ENCODE peak calls at places on chromosomes 3 and 15, in four cellular contexts. G is neuronal stem cell, N is heart left ventricle, I is sigmoid colon. F is an unnamed sample. For H3K4me1, the result is how much of the 10 kb centered on the place peaks cover.

GRCh38 chr3:134008630-134009156 is 21.0 kb downstream of the SLCO2A1 start:
- DNase-seq in G (no peak), N (no peak), I (peak), F (no peak)

GRCh38 chr3:161599702-161600101 is 103.1 kb downstream of the OTOL1 start:
- DNase-seq in G (no peak), N (no peak), I (no peak), F (no peak)

GRCh38 chr3:48408823-48409281 is 21.0 kb downstream of the PLXNB1 start:
- DNase-seq in G (no peak), N (peak), I (peak), F (peak)

GRCh38 chr3:57128863-57129602 is 36.1 kb downstream of the IL17RD start:
- DNase-seq in G (no peak), N (no peak), I (no peak), F (no peak)

GRCh38 chr15:36458406-36458805 is 121.0 kb upstream of the CDIN1 start:
- DNase-seq in G (no peak), N (no peak), I (no peak), F (no peak)

GRCh38 chr15:48718646-48719045 is 73.1 kb upstream of the FBN1 start:
- DNase-seq in G (no peak), N (peak), I (no peak), F (no peak)

GRCh38 chr15:88861621-88862020 is 33.7 kb downstream of the HAPLN3 start:
- DNase-seq in G (no peak), N (no peak), I (no peak), F (no peak)

GRCh38 chr3:197219627-197220026 is 78.8 kb downstream of the DLG1 start:
- DNase-seq in G (no peak), N (no peak), I (no peak), F (no peak)

GRCh38 chr3:48047841-48048456 is 31.7 kb upstream of the MAP4 start:
- DNase-seq in G (no peak), N (no peak), I (no peak), F (no peak)

GRCh38 chr15:100778831-100779288 is 100.8 kb upstream of the ALDH1A3 start:
- DNase-seq in G (no peak), N (no peak), I (peak), F (peak)

GRCh38 chr3:115245437-115245836 is 98.3 kb upstream of the ZBTB20 start:
- DNase-seq in G (no peak), N (peak), I (no peak), F (no peak)

GRCh38 chr3:38026856-38027255 is 2.6 kb downstream of the PLCD1 start:
- DNase-seq in G (no peak), N (no peak), I (no peak), F (no peak)

GRCh38 chr3:98557324-98558010 is 25.7 kb downstream of the GPR15 start:
- DNase-seq in G (no peak), N (no peak), I (no peak), F (no peak)

GRCh38 chr15:36785396-36785795 is 206.0 kb downstream of the CDIN1 start:
- DNase-seq in G (no peak), N (no peak), I (no peak), F (no peak)

GRCh38 chr15:98655732-98656131 is 7.4 kb downstream of the IGF1R start:
- DNase-seq in G (no peak), N (no peak), I (no peak), F (no peak)

GRCh38 chr3:53045107-53045783 is 628 bp downstream of the SFMBT1 start:
- DNase-seq in G (peak), N (peak), I (peak), F (no peak)

GRCh38 chr3:66038726-66039589 is at the start of gene MAGI1:
- DNase-seq in G (peak), N (peak), I (peak), F (peak)

GRCh38 chr3:103112273-103112672 is 677.5 kb downstream of the ZPLD1 start:
- DNase-seq in G (no peak), N (no peak), I (no peak), F (peak)

GRCh38 chr3:69353492-69353891 is 32.4 kb downstream of the FRMD4B start:
- DNase-seq in G (no peak), N (peak), I (no peak), F (no peak)

GRCh38 chr3:25508901-25509300 is 80.8 kb downstream of the RARB start:
- DNase-seq in G (no peak), N (no peak), I (no peak), F (no peak)

GRCh38 chr15:58247803-58248503 is 109.8 kb downstream of the AQP9 start:
- DNase-seq in G (no peak), N (peak), I (no peak), F (no peak)

GRCh38 chr3:113805249-113805648 is 33.3 kb upstream of the GRAMD1C start:
- DNase-seq in G (no peak), N (no peak), I (no peak), F (no peak)

GRCh38 chr3:4633078-4634004 is 140.2 kb downstream of the ITPR1 start:
- DNase-seq in G (peak), N (no peak), I (no peak), F (no peak)

GRCh38 chr3:30180305-30181275 is 425.8 kb upstream of the TGFBR2 start:
- DNase-seq in G (no peak), N (no peak), I (no peak), F (no peak)

GRCh38 chr3:155018621-155019330 is 61.3 kb upstream of the MME start:
- DNase-seq in G (no peak), N (no peak), I (no peak), F (no peak)

GRCh38 chr15:89321521-89322410 is 12.9 kb downstream of the POLG start:
- DNase-seq in G (no peak), N (no peak), I (no peak), F (peak)

GRCh38 chr15:29289179-29289578 is 19.6 kb upstream of the NSMCE3 start:
- DNase-seq in G (no peak), N (no peak), I (no peak), F (no peak)

GRCh38 chr15:42577514-42578031 is 2.2 kb downstream of the STARD9 start:
- DNase-seq in G (no peak), N (no peak), I (no peak), F (peak)

GRCh38 chr3:20912406-20912805 is 726.4 kb upstream of the SGO1 start:
- DNase-seq in G (no peak), N (no peak), I (no peak), F (no peak)

GRCh38 chr15:78368671-78369070 is 28.5 kb downstream of the CRABP1 start:
- DNase-seq in G (no peak), N (no peak), I (no peak), F (peak)

GRCh38 chr15:87348746-87349145 is 907.8 kb downstream of the NTRK3 start:
- DNase-seq in G (no peak), N (no peak), I (no peak), F (peak)

GRCh38 chr3:94440767-94441493 is 378.1 kb downstream of the NSUN3 start:
- DNase-seq in G (no peak), N (no peak), I (no peak), F (no peak)

GRCh38 chr3:14520149-14520548 is 20.0 kb downstream of the GRIP2 start:
- DNase-seq in G (no peak), N (no peak), I (peak), F (peak)

GRCh38 chr3:61154788-61155187 is 96.5 kb downstream of the FHIT start:
- DNase-seq in G (no peak), N (no peak), I (no peak), F (no peak)

GRCh38 chr15:58070801-58071418 is 5.4 kb upstream of the ALDH1A2 start:
- DNase-seq in G (peak), N (peak), I (peak), F (peak)

GRCh38 chr3:172397716-172398405 is 50.4 kb downstream of the GHSR start:
- DNase-seq in G (no peak), N (no peak), I (no peak), F (no peak)
- H3K27ac ChIP-seq in G (no peak), N (no peak), I (no peak), F (no peak)

GRCh38 chr15:76335851-76336253 is 721 bp upstream of the ISL2 start:
- DNase-seq in G (no peak), N (no peak), I (no peak), F (peak)

GRCh38 chr15:76338555-76339301 is 2.2 kb downstream of the ISL2 start:
- DNase-seq in G (no peak), N (no peak), I (no peak), F (no peak)

GRCh38 chr15:76336254-76337046 is at the start of gene ISL2:
- DNase-seq in G (peak), N (no peak), I (peak), F (peak)

GRCh38 chr15:76337739-76338554 is 1.4 kb downstream of the ISL2 start:
- DNase-seq in G (peak), N (no peak), I (no peak), F (peak)

DNA sequence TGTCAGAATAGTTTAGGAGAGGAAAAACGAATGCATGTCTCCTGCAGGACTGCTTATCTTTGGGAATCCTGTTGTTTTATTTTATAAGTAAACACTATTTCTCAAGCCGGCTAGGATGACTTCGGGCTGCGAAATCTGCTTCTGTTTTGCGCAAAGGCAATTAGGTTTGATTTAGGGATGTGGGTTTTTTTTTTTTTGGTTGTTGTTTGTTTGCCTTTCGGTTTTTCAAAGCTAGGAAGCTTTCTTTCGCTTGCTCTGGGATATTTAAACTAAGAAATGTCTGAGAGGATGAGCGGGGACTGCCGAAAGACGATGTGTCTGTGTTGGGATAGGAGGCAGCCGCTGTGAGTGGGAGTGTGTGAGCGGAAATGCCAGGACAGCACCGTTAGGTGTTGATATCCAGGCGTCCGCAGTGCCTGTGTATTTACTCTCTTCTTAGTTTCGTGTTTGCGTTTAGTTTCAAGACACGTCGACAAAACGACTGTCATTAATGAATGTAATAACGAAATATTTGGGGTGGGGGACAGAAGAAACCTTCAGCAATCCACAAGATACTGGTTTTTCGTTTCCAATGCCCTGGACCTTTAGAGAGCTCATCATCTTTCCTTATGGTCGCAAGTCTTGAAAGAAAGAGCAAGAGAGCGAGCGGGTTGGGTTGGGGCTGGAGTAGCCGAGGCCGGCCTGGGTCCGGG is 620 bp downstream of the ISL2 start:
- DNase-seq in G (no peak), N (no peak), I (no peak), F (peak)
- H3K4me1 ChIP-seq in G (under half), N (under half), I (under half), F (under half)

DNA sequence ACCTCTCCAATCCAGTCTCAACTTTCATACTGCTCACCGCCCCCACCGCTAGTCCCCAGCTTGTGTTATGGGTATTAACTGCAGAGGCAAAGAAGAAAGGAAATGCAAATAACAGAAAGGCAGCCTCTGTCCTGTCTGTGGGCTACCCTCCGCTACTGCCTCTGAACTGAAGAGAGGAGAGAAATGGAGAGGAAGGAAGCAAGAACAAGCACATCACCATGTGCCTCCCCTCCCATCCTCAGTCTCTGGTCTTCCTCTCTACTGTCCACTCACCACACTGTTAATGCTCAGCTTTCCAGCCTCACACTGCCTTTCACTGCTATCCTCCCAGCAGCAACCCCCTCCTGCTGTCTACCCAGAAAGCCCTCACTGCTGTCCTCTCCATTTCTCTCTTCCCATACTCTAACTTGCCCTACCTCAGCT is 139.0 kb upstream of the SLC2A2 start:
- DNase-seq in G (no peak), N (no peak), I (no peak), F (peak)
- H3K27ac ChIP-seq in G (no peak), N (no peak), I (no peak), F (no peak)

GRCh38 chr15:70262591-70263274 is 165.0 kb upstream of the TLE3 start:
- DNase-seq in G (no peak), N (no peak), I (no peak), F (no peak)

GRCh38 chr15:70262171-70262570 is 164.5 kb upstream of the TLE3 start:
- DNase-seq in G (no peak), N (no peak), I (no peak), F (no peak)

GRCh38 chr15:70265466-70265978 is 167.8 kb upstream of the TLE3 start:
- DNase-seq in G (no peak), N (no peak), I (no peak), F (no peak)

GRCh38 chr15:70264738-70265465 is 167.2 kb upstream of the TLE3 start:
- DNase-seq in G (no peak), N (no peak), I (no peak), F (no peak)

DNA sequence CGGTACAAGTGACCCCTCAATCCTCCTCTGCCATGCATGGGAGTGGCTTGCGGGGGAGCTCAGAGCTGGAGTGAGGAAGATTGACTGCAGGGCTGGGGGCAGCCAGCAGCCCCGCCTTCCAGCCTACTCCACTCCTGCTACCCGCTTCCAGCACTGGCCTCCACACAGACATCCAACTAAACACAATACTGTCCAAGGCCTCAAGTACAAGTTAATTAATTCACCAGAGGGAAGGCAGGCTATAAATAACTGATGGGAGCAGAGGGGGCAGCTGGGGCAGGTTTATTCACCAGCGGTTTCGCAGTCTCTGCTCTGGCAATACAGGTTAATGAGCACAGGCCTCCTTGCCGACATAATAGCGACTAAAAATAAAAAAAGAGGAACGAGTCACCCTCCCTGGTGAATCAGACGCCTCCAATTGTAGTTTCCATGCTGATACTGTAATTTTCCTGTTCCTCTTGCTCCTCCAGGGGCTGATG is 166.3 kb upstream of the TLE3 start:
- DNase-seq in G (no peak), N (no peak), I (peak), F (no peak)
- H3K4me1 ChIP-seq in G (under half), N (under half), I (under half), F (under half)

DNA sequence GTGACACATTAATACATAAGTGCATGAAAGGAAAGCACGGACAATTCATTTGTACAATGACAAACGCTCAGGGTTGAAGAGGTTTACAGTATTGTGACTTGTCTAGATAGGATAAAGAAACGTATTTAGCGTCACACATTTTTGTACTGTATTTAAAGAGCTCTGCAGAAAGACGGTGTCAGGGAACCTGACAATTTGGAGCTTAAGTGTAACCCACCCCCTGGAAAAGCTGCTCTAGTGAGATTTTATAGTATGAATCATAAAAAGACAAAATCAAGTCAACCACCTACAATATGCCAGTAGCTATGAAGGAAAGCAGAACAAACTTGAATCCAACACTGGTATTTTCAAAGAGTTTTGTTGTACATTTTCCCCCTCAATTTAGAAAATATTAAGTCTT is 5.6 kb downstream of the TRA2B start:
- DNase-seq in G (no peak), N (no peak), I (no peak), F (peak)
- H3K27ac ChIP-seq in G (no peak), N (no peak), I (no peak), F (no peak)

GRCh38 chr3:45084361-45084760 is 58.3 kb downstream of the CLEC3B start:
- DNase-seq in G (no peak), N (no peak), I (no peak), F (no peak)
- H3K4me1 ChIP-seq in G (under half), N (under half), I (under half), F (under half)

DNA sequence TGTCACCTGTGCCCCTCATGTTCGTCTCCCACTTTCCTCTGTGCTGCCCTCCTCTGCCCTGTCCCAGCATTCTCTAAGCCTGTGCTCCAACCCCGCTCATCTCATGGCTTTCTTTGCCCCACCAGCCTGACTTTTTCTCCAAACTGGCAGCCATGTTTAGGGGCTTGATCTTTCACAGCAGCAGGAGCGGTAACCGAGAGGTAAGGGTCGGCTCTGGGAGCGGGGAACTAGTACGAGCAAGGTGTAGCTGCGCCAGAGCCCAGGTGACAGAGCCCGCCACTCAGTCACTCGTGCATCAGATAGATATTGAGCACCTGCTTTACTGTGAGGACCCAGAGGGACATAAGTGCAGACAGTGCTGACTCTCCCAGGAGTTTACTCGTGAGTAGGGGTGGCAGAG is 13.4 kb downstream of the MAN2A2 start:
- DNase-seq in G (no peak), N (no peak), I (no peak), F (no peak)
- H3K27ac ChIP-seq in G (no peak), N (peak), I (no peak), F (no peak)

GRCh38 chr15:65771870-65772269 is 20.2 kb downstream of the DENND4A start:
- DNase-seq in G (no peak), N (no peak), I (no peak), F (no peak)

GRCh38 chr15:65773386-65774111 is 18.5 kb downstream of the DENND4A start:
- DNase-seq in G (no peak), N (no peak), I (no peak), F (no peak)

GRCh38 chr15:65777053-65777452 is 15.0 kb downstream of the DENND4A start:
- DNase-seq in G (no peak), N (no peak), I (no peak), F (no peak)

GRCh38 chr15:65769482-65769881 is 22.6 kb downstream of the DENND4A start:
- DNase-seq in G (no peak), N (no peak), I (no peak), F (no peak)

GRCh38 chr15:65772909-65773308 is 19.2 kb downstream of the DENND4A start:
- DNase-seq in G (no peak), N (no peak), I (no peak), F (no peak)
- H3K4me1 ChIP-seq in G (under half), N (under half), I (under half), F (under half)

GRCh38 chr3:42176635-42177034 is 85.5 kb downstream of the TRAK1 start:
- DNase-seq in G (no peak), N (no peak), I (no peak), F (no peak)
- H3K27ac ChIP-seq in G (no peak), N (no peak), I (no peak), F (no peak)